ENCODE peak calls at places on chromosomes 2 and 18, in seven cellular contexts. One of them, this sample, is unnamed.
A peak's percentile ranks its signal among the peaks of the same experiment; 100 is the strongest.

GRCh38 chr2:239468491-239469017 is 67.7 kb upstream of the HDAC4 start:
- DNase-seq in H1: no peak
- DNase-seq in HCT116: no peak
- DNase-seq in SK-N-SH: no peak
- DNase-seq in K562: no peak
- DNase-seq in HepG2: no peak
- DNase-seq in GM12878: no peak
- DNase-seq in this sample: no peak

GRCh38 chr18:31610841-31611240 is 19.2 kb downstream of the TTR start:
- DNase-seq in SK-N-SH: peak; percentile 27
- DNase-seq in GM12878: no peak
- DNase-seq in H1: peak; percentile 59
- DNase-seq in HepG2: peak; percentile 61
- DNase-seq in HCT116: peak; percentile 13
- DNase-seq in K562: no peak
- DNase-seq in this sample: no peak

GRCh38 chr2:204550738-204551137 is 5.5 kb downstream of the PARD3B start:
- DNase-seq in GM12878: no peak
- DNase-seq in K562: no peak
- DNase-seq in HepG2: no peak
- DNase-seq in HCT116: no peak
- DNase-seq in H1: no peak
- DNase-seq in SK-N-SH: no peak
- DNase-seq in this sample: no peak

GRCh38 chr18:6257950-6258349 is 156.8 kb downstream of the L3MBTL4 start:
- DNase-seq in K562: no peak
- DNase-seq in HCT116: no peak
- DNase-seq in GM12878: no peak
- DNase-seq in H1: no peak
- DNase-seq in HepG2: peak; percentile 14
- DNase-seq in SK-N-SH: no peak
- DNase-seq in this sample: no peak

GRCh38 chr18:58934933-58935577 is 70.4 kb downstream of the ZNF532 start:
- DNase-seq in GM12878: no peak
- DNase-seq in HepG2: no peak
- DNase-seq in K562: no peak
- DNase-seq in HCT116: no peak
- DNase-seq in H1: no peak
- DNase-seq in SK-N-SH: no peak
- DNase-seq in this sample: no peak

GRCh38 chr2:109284816-109285215 is 155.8 kb downstream of the SH3RF3 start:
- DNase-seq in GM12878: no peak
- DNase-seq in HepG2: no peak
- DNase-seq in HCT116: no peak
- DNase-seq in K562: no peak
- DNase-seq in H1: no peak
- DNase-seq in SK-N-SH: peak; percentile 79
- DNase-seq in this sample: no peak

GRCh38 chr2:220985561-220985960 is 586.5 kb downstream of the EPHA4 start:
- DNase-seq in GM12878: no peak
- DNase-seq in SK-N-SH: no peak
- DNase-seq in HepG2: no peak
- DNase-seq in H1: no peak
- DNase-seq in HCT116: no peak
- DNase-seq in K562: no peak
- DNase-seq in this sample: no peak

GRCh38 chr2:193695367-193695766 is 1500.6 kb upstream of the TMEFF2 start:
- DNase-seq in H1: no peak
- DNase-seq in K562: no peak
- DNase-seq in SK-N-SH: peak; percentile 10
- DNase-seq in HCT116: peak; percentile 22
- DNase-seq in GM12878: no peak
- DNase-seq in HepG2: peak; percentile 30
- DNase-seq in this sample: no peak

GRCh38 chr2:68385232-68385906 is 20.3 kb downstream of the PLEK start:
- DNase-seq in HCT116: no peak
- DNase-seq in GM12878: peak; percentile 95
- DNase-seq in H1: no peak
- DNase-seq in HepG2: no peak
- DNase-seq in SK-N-SH: no peak
- DNase-seq in K562: no peak
- DNase-seq in this sample: no peak

GRCh38 chr2:67797801-67798535 is 264.8 kb downstream of the C1D start:
- DNase-seq in HepG2: no peak
- DNase-seq in SK-N-SH: no peak
- DNase-seq in H1: no peak
- DNase-seq in HCT116: no peak
- DNase-seq in GM12878: no peak
- DNase-seq in K562: no peak
- DNase-seq in this sample: no peak

GRCh38 chr2:16281451-16282330 is 341.3 kb downstream of the MYCN start:
- DNase-seq in H1: peak; percentile 27
- DNase-seq in K562: peak; percentile 27
- DNase-seq in HCT116: peak; percentile 10
- DNase-seq in SK-N-SH: peak; percentile 61
- DNase-seq in HepG2: peak; percentile 41
- DNase-seq in GM12878: no peak
- DNase-seq in this sample: no peak

GRCh38 chr2:11326692-11327211 is 17.7 kb downstream of the ROCK2 start:
- DNase-seq in SK-N-SH: no peak
- DNase-seq in K562: no peak
- DNase-seq in GM12878: no peak
- DNase-seq in H1: no peak
- DNase-seq in HepG2: no peak
- DNase-seq in HCT116: no peak
- DNase-seq in this sample: no peak
- TF ChIP-seq SIN3A in SK-N-SH: no peak
- TF ChIP-seq SIN3A in K562: no peak
- TF ChIP-seq SIN3A in GM12878: no peak
- TF ChIP-seq SIN3A in H1: no peak
- TF ChIP-seq SIN3A in HepG2: no peak
- TF ChIP-seq SIN3A in HCT116: no peak
- TF ChIP-seq SIN3A in this sample: no peak

GRCh38 chr2:181304011-181304844 is 153.0 kb upstream of the ITGA4 start:
- DNase-seq in H1: no peak
- DNase-seq in SK-N-SH: no peak
- DNase-seq in HepG2: no peak
- DNase-seq in HCT116: no peak
- DNase-seq in K562: no peak
- DNase-seq in GM12878: no peak
- DNase-seq in this sample: no peak
- TF ChIP-seq SIN3A in H1: no peak
- TF ChIP-seq SIN3A in SK-N-SH: no peak
- TF ChIP-seq SIN3A in HepG2: no peak
- TF ChIP-seq SIN3A in HCT116: no peak
- TF ChIP-seq SIN3A in K562: no peak
- TF ChIP-seq SIN3A in GM12878: no peak
- TF ChIP-seq SIN3A in this sample: no peak

GRCh38 chr2:209946539-209946938 is 55.9 kb upstream of the RPE start:
- DNase-seq in HepG2: no peak
- DNase-seq in HCT116: no peak
- DNase-seq in GM12878: no peak
- DNase-seq in K562: no peak
- DNase-seq in H1: no peak
- DNase-seq in SK-N-SH: no peak
- DNase-seq in this sample: no peak

GRCh38 chr2:209943776-209944175 is 58.7 kb upstream of the RPE start:
- DNase-seq in K562: no peak
- DNase-seq in HCT116: no peak
- DNase-seq in GM12878: no peak
- DNase-seq in HepG2: no peak
- DNase-seq in SK-N-SH: no peak
- DNase-seq in H1: no peak
- DNase-seq in this sample: no peak

GRCh38 chr2:209940923-209941322 is 61.5 kb upstream of the RPE start:
- DNase-seq in HCT116: no peak
- DNase-seq in HepG2: no peak
- DNase-seq in GM12878: no peak
- DNase-seq in SK-N-SH: no peak
- DNase-seq in H1: no peak
- DNase-seq in K562: no peak
- DNase-seq in this sample: no peak

GRCh38 chr2:209938906-209939305 is 63.5 kb upstream of the RPE start:
- DNase-seq in HepG2: no peak
- DNase-seq in K562: no peak
- DNase-seq in HCT116: no peak
- DNase-seq in SK-N-SH: no peak
- DNase-seq in H1: no peak
- DNase-seq in GM12878: no peak
- DNase-seq in this sample: no peak

GRCh38 chr2:209942936-209943605 is 59.4 kb upstream of the RPE start:
- DNase-seq in K562: no peak
- DNase-seq in HCT116: no peak
- DNase-seq in H1: no peak
- DNase-seq in GM12878: no peak
- DNase-seq in SK-N-SH: no peak
- DNase-seq in HepG2: no peak
- DNase-seq in this sample: no peak
- TF ChIP-seq SIN3A in K562: no peak
- TF ChIP-seq SIN3A in HCT116: no peak
- TF ChIP-seq SIN3A in H1: no peak
- TF ChIP-seq SIN3A in GM12878: no peak
- TF ChIP-seq SIN3A in SK-N-SH: no peak
- TF ChIP-seq SIN3A in HepG2: no peak
- TF ChIP-seq SIN3A in this sample: no peak

GRCh38 chr2:165560377-165560988 is 91.0 kb downstream of the CSRNP3 start:
- DNase-seq in K562: no peak
- DNase-seq in HepG2: no peak
- DNase-seq in H1: no peak
- DNase-seq in SK-N-SH: no peak
- DNase-seq in HCT116: no peak
- DNase-seq in GM12878: no peak
- DNase-seq in this sample: no peak
- TF ChIP-seq SIN3A in K562: no peak
- TF ChIP-seq SIN3A in HepG2: no peak
- TF ChIP-seq SIN3A in H1: no peak
- TF ChIP-seq SIN3A in SK-N-SH: no peak
- TF ChIP-seq SIN3A in HCT116: no peak
- TF ChIP-seq SIN3A in GM12878: no peak
- TF ChIP-seq SIN3A in this sample: no peak

This sample was measured in Panc1.